ENCODE peak calls at places on chromosomes 12 and 14, in eight cellular contexts. G, E, J, Z, K, X, M and H are unnamed samples.

GRCh38 chr14:80269338-80269935 is 58.1 kb upstream of the DIO2 start:
- DNase-seq in J (no peak), M (no peak), X (no peak), Z (no peak), K (peak), G (no peak), E (no peak), H (no peak)

GRCh38 chr12:114976959-114977358 is 293.0 kb upstream of the TBX3 start:
- DNase-seq in J (no peak), M (no peak), G (no peak), Z (no peak), X (no peak), K (peak), E (no peak), H (no peak)

GRCh38 chr14:32933623-32933942 is 5.1 kb upstream of the NPAS3 start:
- DNase-seq in K (peak), J (peak), Z (no peak), M (peak), G (no peak), X (no peak), E (no peak), H (no peak)

GRCh38 chr14:22549304-22549962 is 39.6 kb downstream of the DAD1 start:
- DNase-seq in M (no peak), Z (no peak), K (no peak), X (no peak), G (no peak), J (no peak), E (no peak), H (no peak)

GRCh38 chr14:74579447-74580274 is 32.4 kb downstream of the LTBP2 start:
- DNase-seq in E (no peak), K (peak), X (no peak), M (no peak), J (no peak), G (no peak), Z (no peak), H (no peak)

GRCh38 chr12:116864371-116865160 is 16.7 kb downstream of the HRK start:
- DNase-seq in K (peak), X (no peak), Z (no peak), M (no peak), G (no peak), E (no peak), J (no peak), H (no peak)

GRCh38 chr14:105375635-105376057 is 22.7 kb upstream of the TEX22 start:
- DNase-seq in M (no peak), X (no peak), G (no peak), J (no peak), Z (no peak), E (no peak), K (peak), H (no peak)

GRCh38 chr12:103801709-103802585 is 39.1 kb downstream of the NT5DC3 start:
- DNase-seq in M (no peak), X (no peak), J (no peak), E (no peak), K (peak), G (no peak), Z (no peak), H (no peak)

GRCh38 chr12:64611430-64612286 is 1.4 kb downstream of the RASSF3 start:
- DNase-seq in X (peak), M (peak), E (no peak), G (no peak), Z (peak), K (peak), J (peak), H (no peak)

GRCh38 chr12:10220398-10221077 is 7.9 kb downstream of the GABARAPL1 start:
- DNase-seq in E (no peak), J (no peak), M (no peak), K (no peak), X (no peak), G (no peak), Z (no peak), H (no peak)

GRCh38 chr14:23829736-23830474 is 123.7 kb upstream of the DHRS4 start:
- DNase-seq in G (peak), J (no peak), X (no peak), K (peak), E (no peak), Z (no peak), M (no peak), H (no peak)